ENCODE peak calls at places on chromosomes 2 and 18, in six cellular contexts. R is H9, Y is bronchial epithelial cell, Q is cardiac fibroblast, K is nephron progenitor cell, D is left lung. B is an unnamed sample.
A peak's percentile ranks its signal among the peaks of the same experiment; 100 is the strongest.

GRCh38 chr2:47805850-47806249 is 22.9 kb downstream of the MSH6 start:
- DNase-seq in R (no peak), Y (no peak), Q (no peak), K (no peak), D (no peak), B (no peak)

GRCh38 chr18:13229021-13229671 is 10.6 kb downstream of the LDLRAD4 start:
- DNase-seq in R (no peak), Y (no peak), Q (no peak), K (no peak), D (no peak), B (no peak)

GRCh38 chr2:174625031-174625430 is 27.4 kb upstream of the WIPF1 start:
- DNase-seq in R (no peak), Y (no peak), Q (no peak), K (no peak), D (no peak), B (no peak)

GRCh38 chr2:172555272-172555521 is 693 bp upstream of the PDK1 start:
- DNase-seq in R (no peak), Y (no peak), Q (no peak), K (no peak), D (no peak), B (no peak)

GRCh38 chr2:223720367-223720766 is 117.0 kb downstream of the AP1S3 start:
- DNase-seq in R (no peak), Y (no peak), Q (no peak), K (no peak), D (no peak), B (no peak)

GRCh38 chr2:15112216-15112615 is 448.9 kb downstream of the NBAS start:
- DNase-seq in R (no peak), Y (peak; percentile 14), Q (peak; percentile 26), K (no peak), D (no peak), B (no peak)

GRCh38 chr2:144452169-144453038 is 67.5 kb downstream of the ZEB2 start:
- DNase-seq in R (peak; percentile 55), Y (no peak), Q (peak; percentile 59), K (peak; percentile 40), D (no peak), B (no peak)

GRCh38 chr2:70080597-70081200 is 6.6 kb upstream of the PCBP1 start:
- DNase-seq in R (no peak), Y (peak; percentile 45), Q (no peak), K (no peak), D (no peak), B (no peak)

GRCh38 chr2:231929961-231930600 is 3.9 kb upstream of the NPPC start:
- DNase-seq in R (peak; percentile 82), Y (no peak), Q (peak; percentile 17), K (peak; percentile 46), D (peak; percentile 14), B (no peak)

GRCh38 chr2:148994341-148994740 is 44.2 kb upstream of the LYPD6B start:
- DNase-seq in R (no peak), Y (peak; percentile 48), Q (no peak), K (no peak), D (no peak), B (no peak)

GRCh38 chr2:71919701-71920100 is 228.0 kb downstream of the CYP26B1 start:
- DNase-seq in R (no peak), Y (no peak), Q (no peak), K (no peak), D (no peak), B (no peak)

GRCh38 chr2:236174608-236175001 is 6.4 kb upstream of the GBX2 start:
- DNase-seq in R (no peak), Y (no peak), Q (no peak), K (no peak), D (no peak), B (peak; percentile 39)

GRCh38 chr2:72864500-72864899 is 22.7 kb upstream of the SPR start:
- DNase-seq in R (no peak), Y (peak; percentile 93), Q (peak; percentile 22), K (no peak), D (no peak), B (no peak)

GRCh38 chr18:30652377-30652776 is 390.2 kb downstream of the DSC3 start:
- DNase-seq in R (no peak), Y (no peak), Q (no peak), K (no peak), D (no peak), B (no peak)

GRCh38 chr2:227817336-227817735 is 3.7 kb downstream of the CCL20 start:
- DNase-seq in R (no peak), Y (no peak), Q (no peak), K (no peak), D (no peak), B (no peak)

GRCh38 chr2:227819398-227819697 is 5.7 kb downstream of the CCL20 start:
- DNase-seq in R (no peak), Y (no peak), Q (no peak), K (no peak), D (no peak), B (no peak)

GRCh38 chr2:227818569-227819397 is 5.1 kb downstream of the CCL20 start:
- DNase-seq in R (no peak), Y (no peak), Q (peak; percentile 98), K (no peak), D (peak; percentile 72), B (peak; percentile 93)

GRCh38 chr2:227816507-227817274 is 3.0 kb downstream of the CCL20 start:
- DNase-seq in R (no peak), Y (no peak), Q (peak; percentile 75), K (no peak), D (no peak), B (no peak)

GRCh38 chr2:227817940-227818568 is 4.4 kb downstream of the CCL20 start:
- DNase-seq in R (peak; percentile 64), Y (peak; percentile 100), Q (peak; percentile 100), K (no peak), D (peak; percentile 92), B (peak; percentile 100)
- TF ChIP-seq CTCF in R (no peak), Y (no peak), Q (peak; percentile 18), K (no peak), D (no peak), B (no peak)

GRCh38 chr18:48769006-48769646 is 181.6 kb downstream of the SMAD7 start:
- DNase-seq in R (no peak), Y (no peak), Q (no peak), K (no peak), D (no peak), B (no peak)
- TF ChIP-seq CTCF in R (peak; percentile 28), Y (no peak), Q (peak; percentile 10), K (no peak), D (no peak), B (peak; percentile 27)

GRCh38 chr18:55265916-55266488 is 306.7 kb upstream of the CCDC68 start:
- DNase-seq in R (no peak), Y (peak; percentile 56), Q (no peak), K (no peak), D (no peak), B (no peak)
- TF ChIP-seq CTCF in R (no peak), Y (no peak), Q (no peak), K (no peak), D (no peak), B (no peak)

DNA sequence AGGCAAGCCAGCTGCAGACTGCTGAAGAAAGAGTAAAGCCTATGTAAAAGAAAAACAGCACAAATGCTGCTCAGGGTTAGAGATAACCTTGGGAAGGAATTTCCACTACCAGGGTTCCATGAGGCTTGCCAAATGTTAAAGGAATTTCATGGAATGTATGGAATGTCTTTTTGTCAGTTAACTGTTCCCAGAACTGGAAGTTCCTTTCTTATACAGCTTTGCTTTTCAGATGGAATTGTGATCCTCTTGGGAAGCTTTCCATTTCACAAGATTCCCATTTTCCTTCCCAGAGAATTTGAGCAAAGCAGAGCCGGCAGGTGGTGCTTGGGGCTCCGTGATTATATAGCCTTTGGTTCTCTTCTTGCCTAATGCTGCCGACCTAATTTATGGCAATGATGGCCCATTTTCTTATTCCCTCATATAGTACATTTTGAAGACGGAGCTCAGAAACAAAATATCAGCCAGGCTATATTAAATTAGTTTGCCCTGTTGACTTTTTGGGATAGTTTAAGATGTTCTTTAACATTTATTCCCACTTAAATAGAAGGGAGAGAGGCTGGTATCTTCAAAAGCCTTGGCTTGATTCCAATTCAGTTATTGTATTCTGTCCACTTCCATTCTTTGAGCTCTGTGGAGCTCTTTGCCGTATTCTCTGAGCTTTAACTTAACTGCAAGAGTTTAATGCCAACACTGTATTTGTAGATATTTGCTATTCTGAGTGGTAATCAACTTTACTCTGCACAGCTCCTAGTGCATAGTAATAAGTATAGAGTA is 162.3 kb downstream of the PHLPP1 start:
- DNase-seq in R (peak; percentile 42), Y (no peak), Q (peak; percentile 89), K (no peak), D (no peak), B (no peak)
- TF ChIP-seq CTCF in R (peak; percentile 17), Y (no peak), Q (no peak), K (no peak), D (no peak), B (no peak)

DNA sequence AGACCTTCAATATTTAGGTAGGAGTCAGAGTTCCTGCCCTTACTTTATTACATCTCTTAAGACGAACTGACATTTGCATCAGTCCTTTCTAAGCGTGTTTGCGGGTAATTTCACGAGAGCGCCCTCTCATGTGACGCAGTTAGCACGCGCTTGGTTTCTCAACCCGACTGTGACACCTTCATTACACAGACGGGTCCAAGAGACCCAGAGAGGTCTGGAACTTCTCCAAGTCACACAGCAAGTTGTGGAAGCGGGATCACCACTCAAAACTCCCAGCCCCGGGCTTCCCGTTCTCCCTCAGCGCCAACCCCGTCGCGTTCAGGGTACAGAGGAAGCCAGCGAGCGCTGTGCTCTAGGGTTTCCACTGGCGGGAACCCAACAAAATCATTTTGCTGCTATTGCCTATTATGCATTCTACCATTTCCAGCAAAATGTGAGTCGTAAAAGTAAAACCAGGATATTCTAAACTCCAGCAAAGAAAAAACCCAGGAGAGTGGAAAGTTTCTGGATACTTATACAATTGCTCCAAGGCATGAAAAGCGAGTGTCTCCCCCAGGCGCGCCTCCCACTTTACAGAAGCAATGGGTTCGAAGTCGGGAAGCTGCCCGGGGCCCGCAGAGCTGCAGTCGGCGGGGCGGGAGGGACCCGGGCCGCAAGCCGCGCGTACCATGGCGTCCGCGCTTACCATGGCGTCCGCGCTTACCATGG is 583 bp downstream of the ENOSF1 start:
- DNase-seq in R (no peak), Y (peak; percentile 73), Q (peak; percentile 96), K (peak; percentile 33), D (peak; percentile 86), B (peak; percentile 93)
- TF ChIP-seq CTCF in R (no peak), Y (peak; percentile 30), Q (no peak), K (no peak), D (no peak), B (no peak)

GRCh38 chr2:83587309-83587708 is 871.8 kb downstream of the SUCLG1 start:
- DNase-seq in R (no peak), Y (peak; percentile 5), Q (no peak), K (no peak), D (no peak), B (no peak)
- TF ChIP-seq CTCF in R (peak; percentile 11), Y (no peak), Q (no peak), K (no peak), D (no peak), B (no peak)

B was measured in CD14-positive monocyte.